ENCODE peak calls at places on chromosomes 11 and 22, in six cellular contexts. W is SJSA1; J is testis; S is tibial artery; V is heart left ventricle; E is CD4-positive, CD25-positive, alpha-beta regulatory T cell. X is an unnamed sample. For H3K9me3, the result is how much of the 10 kb centered on the place peaks cover.

GRCh38 chr11:19715373-19715772 is 2.7 kb downstream of the NAV2 start:
- DNase-seq in W (peak), J (no peak), S (no peak), V (no peak), E (no peak), X (peak)

GRCh38 chr22:30564766-30565118 is 9.7 kb downstream of the GAL3ST1 start:
- DNase-seq in W (no peak), J (no peak), S (no peak), V (no peak), E (no peak), X (no peak)

GRCh38 chr11:267491-267994 is 10.7 kb upstream of the NLRP6 start:
- DNase-seq in W (no peak), J (no peak), S (peak), V (peak), E (peak), X (no peak)

GRCh38 chr22:50542416-50542927 is 3.2 kb upstream of the KLHDC7B start:
- DNase-seq in W (no peak), J (no peak), S (no peak), V (peak), E (no peak), X (no peak)

GRCh38 chr11:2511421-2512369 is 66.9 kb downstream of the KCNQ1 start:
- DNase-seq in W (peak), J (peak), S (peak), V (peak), E (no peak), X (peak)

GRCh38 chr22:35484651-35485372 is 55.8 kb upstream of the RASD2 start:
- DNase-seq in W (no peak), J (no peak), S (no peak), V (no peak), E (no peak), X (no peak)

GRCh38 chr11:57896641-57897145 is 127.0 kb upstream of the OR9Q1 start:
- DNase-seq in W (no peak), J (no peak), S (no peak), V (no peak), E (no peak), X (no peak)

GRCh38 chr11:65115361-65116082 is 2.0 kb downstream of the ZNHIT2 start:
- DNase-seq in W (no peak), J (no peak), S (no peak), V (peak), E (no peak), X (no peak)

GRCh38 chr11:45500457-45500856 is 165.0 kb downstream of the CHST1 start:
- DNase-seq in W (peak), J (no peak), S (no peak), V (no peak), E (no peak), X (no peak)

GRCh38 chr22:50529416-50530279 is at the start of gene TYMP:
- DNase-seq in W (no peak), J (no peak), S (no peak), V (peak), E (peak), X (peak)

GRCh38 chr11:11842426-11843008 is 745 bp downstream of the USP47 start:
- DNase-seq in W (peak), J (peak), S (peak), V (peak), E (peak), X (peak)

GRCh38 chr11:93652161-93652597 is 9.3 kb upstream of the CEP295 start:
- DNase-seq in W (no peak), J (peak), S (no peak), V (no peak), E (no peak), X (peak)

GRCh38 chr22:47195676-47196492 is 433.4 kb downstream of the TBC1D22A start:
- DNase-seq in W (peak), J (peak), S (peak), V (no peak), E (no peak), X (no peak)

GRCh38 chr22:50009765-50010675 is 2.5 kb downstream of the IL17REL start:
- DNase-seq in W (peak), J (no peak), S (no peak), V (no peak), E (no peak), X (no peak)

GRCh38 chr22:47148956-47149748 is 386.7 kb downstream of the TBC1D22A start:
- DNase-seq in W (no peak), J (no peak), S (no peak), V (no peak), E (no peak), X (no peak)

GRCh38 chr11:14242198-14242597 is 116.8 kb downstream of the RRAS2 start:
- DNase-seq in W (no peak), J (peak), S (no peak), V (peak), E (no peak), X (no peak)
- H3K9me3 ChIP-seq in W (under half), J (under half), S (under half), V (under half), E (under half), X (under half)

GRCh38 chr11:134452026-134452848 is 40.2 kb upstream of the B3GAT1 start:
- DNase-seq in W (no peak), J (no peak), S (no peak), V (no peak), E (no peak), X (no peak)
- H3K27ac ChIP-seq in W (no peak), J (no peak), S (no peak), V (no peak), E (no peak), X (no peak)

DNA sequence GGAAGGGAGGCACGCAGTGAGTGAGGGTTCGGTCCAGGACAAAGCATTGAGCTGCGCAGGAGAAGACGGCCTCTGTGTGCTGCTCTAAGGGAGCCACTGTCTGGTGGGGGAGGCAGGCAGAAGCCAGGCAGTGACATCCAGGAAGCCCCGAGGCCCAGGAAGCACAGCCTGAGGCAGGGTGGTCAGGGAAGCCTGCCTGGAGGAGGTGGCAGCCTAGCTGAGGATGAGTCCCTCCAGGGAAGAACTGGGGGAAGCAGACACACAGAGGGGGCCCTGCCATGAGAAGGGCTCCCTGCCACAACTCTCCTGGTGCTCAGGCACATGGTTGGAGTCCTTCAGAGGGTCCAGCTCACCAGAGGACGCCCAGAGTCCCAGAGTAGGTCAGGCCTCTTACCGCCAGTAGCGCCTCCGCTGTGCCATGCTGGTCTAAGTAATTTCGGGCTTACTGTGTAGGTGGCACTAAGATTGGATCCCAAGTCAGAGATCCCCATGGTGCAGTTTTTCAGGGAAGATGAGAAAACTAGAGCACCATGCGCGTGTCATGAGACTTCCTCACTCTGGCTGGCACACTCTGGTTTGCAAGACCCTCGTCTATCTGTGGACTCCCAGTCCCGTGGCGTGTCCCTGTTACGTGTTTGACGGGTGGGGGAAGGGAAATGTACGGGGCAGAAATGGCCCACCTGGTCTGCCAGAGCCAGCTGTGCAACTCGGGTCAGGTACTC is 887.2 kb downstream of the BRD1 start:
- DNase-seq in W (peak), J (peak), S (peak), V (no peak), E (no peak), X (no peak)
- H3K9me3 ChIP-seq in W (under half), J (under half), S (under half), V (under half), E (under half), X (under half)

DNA sequence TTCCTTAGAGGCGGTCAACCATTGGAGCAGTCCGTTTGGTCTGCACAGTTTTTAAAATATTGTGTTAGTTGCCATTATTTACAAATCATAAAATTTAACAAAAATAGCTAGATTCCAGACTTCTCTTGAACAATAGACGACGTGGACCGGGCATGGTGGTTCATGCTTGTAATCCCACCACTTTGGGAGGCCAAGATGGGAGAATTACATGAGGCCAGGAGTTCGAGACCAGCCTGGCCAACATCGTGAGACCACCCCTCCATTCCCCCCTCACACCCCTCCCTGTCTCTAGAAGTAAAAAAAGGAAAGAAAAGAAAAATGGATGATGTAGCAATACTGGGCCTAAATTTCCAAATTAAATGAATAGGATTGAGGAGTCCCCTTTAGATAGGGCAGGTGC is 965 bp downstream of the SLC37A2 start:
- DNase-seq in W (no peak), J (no peak), S (no peak), V (no peak), E (no peak), X (peak)
- H3K27ac ChIP-seq in W (no peak), J (no peak), S (no peak), V (peak), E (no peak), X (peak)

X was measured in adrenal gland.